ENCODE peak calls at places on chromosomes 16 and 17, in six cellular contexts. C is tibial nerve, B is prostate gland, H is IMR-90, S is endothelial cell of umbilical vein, W is Peyer's patch. M is an unnamed sample.

GRCh38 chr17:2179615-2180295 is 123.8 kb downstream of the SMG6 start:
- DNase-seq in B (peak; percentile 51), C (peak; percentile 98), H (peak; percentile 98), S (peak; percentile 98), W (no peak), M (no peak)

GRCh38 chr16:60681014-60681413 is 1355.2 kb downstream of the CDH8 start:
- DNase-seq in W (no peak), C (no peak), H (no peak), S (no peak), B (no peak), M (no peak)

GRCh38 chr17:8141741-8142140 is 10.5 kb downstream of the PER1 start:
- DNase-seq in C (no peak), W (no peak), H (no peak), B (no peak), S (no peak), M (no peak)

GRCh38 chr16:2089676-2090480 is 42.1 kb downstream of the TSC2 start:
- DNase-seq in B (no peak), H (no peak), C (no peak), S (no peak), W (no peak), M (no peak)

GRCh38 chr16:57892447-57893096 is 78.4 kb downstream of the CNGB1 start:
- DNase-seq in S (no peak), H (no peak), B (no peak), C (no peak), W (no peak), M (no peak)

GRCh38 chr17:82961366-82962162 is 117.8 kb upstream of the METRNL start:
- DNase-seq in S (no peak), H (no peak), W (peak; percentile 19), B (no peak), C (no peak), M (no peak)

GRCh38 chr16:57637020-57637419 is 8.6 kb downstream of the ADGRG1 start:
- DNase-seq in B (no peak), S (no peak), W (no peak), H (no peak), C (peak; percentile 17), M (no peak)

GRCh38 chr17:42346473-42346872 is 41.8 kb downstream of the STAT3 start:
- DNase-seq in H (no peak), B (no peak), W (no peak), S (no peak), C (no peak), M (no peak)

GRCh38 chr17:33375783-33376182 is 82.7 kb upstream of the ASIC2 start:
- DNase-seq in B (no peak), W (no peak), H (no peak), C (no peak), S (no peak), M (no peak)

GRCh38 chr17:75914643-75915265 is 10.1 kb upstream of the MRPL38 start:
- DNase-seq in S (no peak), H (no peak), B (no peak), W (no peak), C (no peak), M (no peak)

GRCh38 chr16:54936086-54936978 is 5.7 kb downstream of the IRX5 start:
- DNase-seq in S (peak; percentile 14), W (no peak), H (no peak), B (peak; percentile 40), C (no peak), M (no peak)

GRCh38 chr16:77290451-77291110 is 91.4 kb downstream of the SYCE1L start:
- DNase-seq in W (no peak), B (no peak), C (no peak), H (peak; percentile 59), S (no peak), M (no peak)

GRCh38 chr16:5073279-5073629 is 1.6 kb downstream of the ALG1 start:
- DNase-seq in C (no peak), W (no peak), H (peak; percentile 79), S (no peak), B (no peak), M (no peak)

GRCh38 chr16:13931845-13932244 is 11.9 kb downstream of the ERCC4 start:
- DNase-seq in B (no peak), C (no peak), H (no peak), W (no peak), S (no peak), M (peak; percentile 35)

GRCh38 chr16:73413469-73414190 is 365.7 kb upstream of the ZFHX3 start:
- DNase-seq in B (no peak), H (no peak), W (no peak), S (no peak), C (no peak), M (no peak)

GRCh38 chr17:76119409-76120371 is 16.1 kb upstream of the EXOC7 start:
- DNase-seq in B (no peak), C (no peak), H (no peak), W (no peak), S (no peak), M (no peak)

GRCh38 chr17:21297026-21297520 is 12.6 kb downstream of the MAP2K3 start:
- DNase-seq in W (peak; percentile 58), H (no peak), B (no peak), S (no peak), C (no peak), M (peak; percentile 62)

GRCh38 chr17:17768415-17769088 is 68.2 kb downstream of the SREBF1 start:
- DNase-seq in C (no peak), B (peak; percentile 37), S (no peak), H (no peak), W (no peak), M (no peak)

GRCh38 chr17:36948717-36949460 is at the start of gene AATF:
- DNase-seq in H (peak; percentile 94), S (peak; percentile 97), C (peak; percentile 93), B (peak; percentile 95), W (peak; percentile 98), M (peak; percentile 99)
- TF ChIP-seq POLR2A in H (peak; percentile 86), S (peak; percentile 56), C (peak; percentile 71), B (peak; percentile 71), W (peak; percentile 65), M (peak; percentile 79)

GRCh38 chr17:44688675-44689491 is 693 bp downstream of the CCDC43 start:
- DNase-seq in B (no peak), H (peak; percentile 38), C (no peak), W (no peak), S (peak; percentile 4), M (peak; percentile 28)

GRCh38 chr17:44687752-44688151 is 1.8 kb downstream of the CCDC43 start:
- DNase-seq in W (no peak), B (no peak), S (no peak), H (no peak), C (no peak), M (no peak)

GRCh38 chr17:44693609-44694008 is 4.0 kb upstream of the CCDC43 start:
- DNase-seq in S (no peak), C (no peak), B (no peak), W (no peak), H (no peak), M (no peak)

GRCh38 chr17:44688200-44688599 is 1.4 kb downstream of the CCDC43 start:
- DNase-seq in B (no peak), H (no peak), S (no peak), C (no peak), W (no peak), M (no peak)

DNA sequence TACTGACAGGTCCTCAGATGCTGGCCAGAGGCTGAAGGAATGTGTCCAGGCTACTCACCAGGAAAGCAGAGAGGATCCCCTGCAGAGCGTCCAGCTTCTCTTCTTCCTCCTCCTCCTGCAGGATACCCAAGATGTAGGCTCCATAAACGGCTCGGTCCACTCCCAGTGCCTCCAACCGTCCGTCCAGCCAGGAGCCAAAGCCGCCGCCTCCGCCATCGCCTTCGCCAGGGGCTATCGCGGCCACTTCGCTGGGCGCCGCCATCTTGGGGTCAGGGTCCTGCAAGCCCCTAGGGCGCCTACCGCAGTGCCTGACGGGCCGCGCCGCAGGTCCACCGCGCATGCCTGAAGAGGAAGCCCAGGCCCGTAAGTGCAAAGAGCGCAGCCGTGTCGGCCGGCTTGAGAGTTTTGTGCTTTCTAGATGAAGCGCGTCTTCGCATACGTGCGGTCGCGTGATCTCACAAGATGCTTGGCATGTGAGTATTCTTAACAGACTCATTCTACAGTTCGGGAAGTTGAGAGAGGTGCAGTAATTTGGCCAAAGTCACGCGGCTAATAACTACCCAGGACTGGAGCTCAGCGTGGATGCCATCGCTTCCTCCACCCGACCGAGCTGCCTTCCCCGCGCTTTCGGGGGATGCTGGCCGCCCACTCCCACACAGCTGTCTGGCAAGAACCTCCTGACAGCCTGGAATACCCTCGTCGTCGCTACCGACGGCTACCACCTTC is at the start of gene CCDC43:
- DNase-seq in W (peak; percentile 91), S (peak; percentile 95), H (peak; percentile 96), B (peak; percentile 78), C (peak; percentile 72), M (peak; percentile 95)
- TF ChIP-seq POLR2A in W (peak; percentile 29), S (peak; percentile 98), H (peak; percentile 74), B (peak; percentile 36), C (peak; percentile 43), M (peak; percentile 80)

GRCh38 chr17:66455022-66455547 is 152.7 kb downstream of the PRKCA start:
- DNase-seq in B (no peak), C (no peak), H (no peak), S (no peak), W (no peak), M (no peak)
- TF ChIP-seq POLR2A in B (no peak), C (no peak), H (no peak), S (no peak), W (no peak), M (no peak)

GRCh38 chr16:56425439-56425832 is at the start of gene AMFR:
- DNase-seq in C (no peak), H (peak; percentile 80), B (peak; percentile 37), W (peak; percentile 81), S (peak; percentile 67), M (peak; percentile 95)
- TF ChIP-seq POLR2A in C (no peak), H (no peak), B (peak; percentile 11), W (no peak), S (peak; percentile 32), M (peak; percentile 18)

GRCh38 chr17:35698800-35699199 is 32.6 kb upstream of the RASL10B start:
- DNase-seq in W (no peak), S (no peak), H (no peak), B (no peak), C (no peak), M (no peak)

GRCh38 chr17:35692811-35693210 is 38.6 kb upstream of the RASL10B start:
- DNase-seq in B (no peak), C (no peak), H (no peak), S (peak; percentile 26), W (no peak), M (no peak)

GRCh38 chr17:35700157-35700556 is 31.3 kb upstream of the RASL10B start:
- DNase-seq in B (no peak), C (no peak), H (peak; percentile 24), W (no peak), S (no peak), M (no peak)

GRCh38 chr17:35694906-35695305 is 36.5 kb upstream of the RASL10B start:
- DNase-seq in H (no peak), S (no peak), W (no peak), B (no peak), C (no peak), M (peak; percentile 45)

DNA sequence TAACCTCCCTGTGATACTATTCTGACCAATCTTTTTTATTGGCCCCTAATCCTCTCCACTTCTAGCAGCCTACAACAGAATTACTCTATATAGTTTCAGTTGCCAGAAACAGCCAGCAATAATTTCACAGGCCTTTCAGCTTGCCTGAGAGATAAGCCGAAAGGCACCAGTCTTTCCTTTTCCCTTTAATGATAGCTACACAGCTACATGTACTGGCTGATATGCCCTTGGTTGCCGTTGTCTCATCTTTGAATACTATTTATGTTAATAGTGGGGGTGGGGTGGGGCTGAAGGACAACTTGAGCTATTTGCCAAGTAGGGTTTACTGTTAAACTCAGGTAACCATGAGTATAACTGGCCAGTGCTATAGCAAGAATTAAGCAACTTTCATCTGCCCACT is 35.8 kb upstream of the RASL10B start:
- DNase-seq in C (no peak), S (no peak), W (no peak), B (no peak), H (no peak), M (peak; percentile 78)
- TF ChIP-seq POLR2A in C (no peak), S (no peak), W (no peak), B (no peak), H (no peak), M (no peak)

M was measured in erythroblast.